ENCODE peak calls at places on chromosome 6, in seven cellular contexts. N is MM.1S, D is kidney, F is HCT116, Q is psoas muscle, T is mammary epithelial cell, V is cardiac muscle cell. Y is an unnamed sample.

GRCh38 chr6:144678844-144679243 is 393.7 kb downstream of the UTRN start:
- DNase-seq in V (peak; percentile 74), N (no peak), D (no peak), T (no peak), F (no peak), Q (no peak), Y (no peak)

GRCh38 chr6:128731249-128732165 is 151.4 kb upstream of the LAMA2 start:
- DNase-seq in F (peak; percentile 40), Q (no peak), D (no peak), N (peak; percentile 35), V (peak; percentile 68), T (peak; percentile 47), Y (no peak)

GRCh38 chr6:108578595-108579038 is 17.9 kb downstream of the FOXO3 start:
- DNase-seq in V (peak; percentile 63), T (no peak), F (no peak), D (no peak), N (no peak), Q (no peak), Y (peak; percentile 44)

GRCh38 chr6:13194852-13195251 is 133.5 kb downstream of the TBC1D7 start:
- DNase-seq in D (no peak), Q (no peak), F (peak; percentile 21), N (peak; percentile 89), V (peak; percentile 85), T (peak; percentile 14), Y (no peak)

GRCh38 chr6:32153252-32153834 is 598 bp upstream of the PPT2 start:
- DNase-seq in F (no peak), V (no peak), Q (peak; percentile 34), N (no peak), T (peak; percentile 13), D (peak; percentile 87), Y (peak; percentile 38)

GRCh38 chr6:40799296-40800020 is 212.3 kb upstream of the LRFN2 start:
- DNase-seq in V (no peak), D (no peak), Q (no peak), N (no peak), T (no peak), F (no peak), Y (no peak)

GRCh38 chr6:127053032-127053908 is 65.2 kb upstream of the RSPO3 start:
- DNase-seq in F (no peak), T (no peak), D (no peak), N (no peak), V (peak; percentile 4), Q (no peak), Y (peak; percentile 39)

GRCh38 chr6:16903470-16903869 is 142.2 kb upstream of the ATXN1 start:
- DNase-seq in Q (no peak), T (no peak), D (no peak), V (peak; percentile 59), N (no peak), F (no peak), Y (no peak)

GRCh38 chr6:109740787-109741186 is 49.7 kb downstream of the FIG4 start:
- DNase-seq in T (no peak), Q (no peak), N (no peak), V (no peak), F (no peak), D (no peak), Y (no peak)

DNA sequence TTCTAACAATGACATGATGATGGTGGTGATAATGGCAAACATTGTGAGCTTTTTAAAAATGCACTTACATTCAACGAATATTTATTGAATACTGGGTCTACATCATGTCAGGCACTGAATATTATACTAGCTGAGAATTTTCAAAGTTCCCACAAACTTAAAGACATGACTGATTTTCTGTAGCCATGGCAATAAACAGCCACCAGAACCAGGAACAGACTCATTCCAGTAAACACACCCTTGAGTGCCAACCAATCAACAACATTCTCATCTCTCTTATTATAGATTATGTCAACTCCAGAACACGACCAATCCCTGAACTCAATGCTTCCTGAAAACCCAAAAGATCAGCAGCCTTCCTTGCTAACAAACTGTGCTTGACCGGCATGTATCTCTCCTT is 212.4 kb upstream of the RUNX2 start:
- DNase-seq in D (no peak), V (peak; percentile 60), N (no peak), T (peak; percentile 22), F (no peak), Q (no peak), Y (peak; percentile 13)
- TF ChIP-seq CTCF in D (no peak), V (no peak), N (no peak), T (no peak), F (no peak), Q (no peak), Y (no peak)

DNA sequence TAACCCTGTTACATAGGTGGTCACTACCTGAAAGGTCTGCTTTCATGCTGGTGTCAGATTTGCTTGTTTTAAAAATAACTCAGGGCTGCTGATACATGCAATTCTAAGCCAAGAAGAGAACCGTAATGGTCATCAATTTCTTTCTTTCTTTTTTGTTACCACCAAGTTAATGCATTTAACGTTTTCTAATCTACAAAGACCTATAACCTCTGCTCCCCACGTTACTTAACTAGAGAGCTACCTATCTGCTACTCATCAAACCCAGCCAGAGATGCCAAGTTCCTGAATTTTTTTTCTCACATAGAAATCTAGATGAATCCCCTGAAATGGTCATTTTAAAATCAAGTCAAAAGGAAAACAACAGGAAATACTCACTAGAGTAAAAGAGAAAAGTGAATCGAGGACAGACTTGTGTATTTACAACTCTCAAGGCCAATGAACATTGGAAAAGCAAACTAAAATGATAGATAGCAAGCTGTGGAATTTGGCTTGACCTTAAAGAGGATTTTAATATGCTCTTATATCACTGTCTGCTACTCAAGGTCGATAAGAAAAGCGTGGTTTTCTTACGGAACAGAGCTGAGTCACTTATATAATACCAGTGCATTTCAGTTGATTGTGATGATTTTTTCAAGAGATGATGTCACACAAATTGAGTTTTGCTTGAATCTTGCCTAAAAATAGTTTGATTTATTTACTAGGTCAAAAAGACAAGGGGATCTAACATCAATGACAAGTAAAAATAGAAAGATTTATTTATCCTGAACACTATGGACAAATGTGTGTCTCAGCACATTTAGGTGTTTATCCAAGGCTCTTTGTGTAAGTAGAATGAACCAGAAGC is 67.9 kb downstream of the SGK1 start:
- DNase-seq in T (no peak), N (peak; percentile 67), Q (no peak), F (no peak), D (no peak), V (peak; percentile 59), Y (peak; percentile 9)
- H3K4me1 ChIP-seq in T (peaks cover 21% of the 10 kb centered on the region), N (peaks cover 53% of the 10 kb centered on the region), Q (peaks cover 40% of the 10 kb centered on the region), F (no peaks in the 10 kb centered on the region), D (peaks cover 5% of the 10 kb centered on the region), V (no peaks in the 10 kb centered on the region), Y (peaks cover 15% of the 10 kb centered on the region)

DNA sequence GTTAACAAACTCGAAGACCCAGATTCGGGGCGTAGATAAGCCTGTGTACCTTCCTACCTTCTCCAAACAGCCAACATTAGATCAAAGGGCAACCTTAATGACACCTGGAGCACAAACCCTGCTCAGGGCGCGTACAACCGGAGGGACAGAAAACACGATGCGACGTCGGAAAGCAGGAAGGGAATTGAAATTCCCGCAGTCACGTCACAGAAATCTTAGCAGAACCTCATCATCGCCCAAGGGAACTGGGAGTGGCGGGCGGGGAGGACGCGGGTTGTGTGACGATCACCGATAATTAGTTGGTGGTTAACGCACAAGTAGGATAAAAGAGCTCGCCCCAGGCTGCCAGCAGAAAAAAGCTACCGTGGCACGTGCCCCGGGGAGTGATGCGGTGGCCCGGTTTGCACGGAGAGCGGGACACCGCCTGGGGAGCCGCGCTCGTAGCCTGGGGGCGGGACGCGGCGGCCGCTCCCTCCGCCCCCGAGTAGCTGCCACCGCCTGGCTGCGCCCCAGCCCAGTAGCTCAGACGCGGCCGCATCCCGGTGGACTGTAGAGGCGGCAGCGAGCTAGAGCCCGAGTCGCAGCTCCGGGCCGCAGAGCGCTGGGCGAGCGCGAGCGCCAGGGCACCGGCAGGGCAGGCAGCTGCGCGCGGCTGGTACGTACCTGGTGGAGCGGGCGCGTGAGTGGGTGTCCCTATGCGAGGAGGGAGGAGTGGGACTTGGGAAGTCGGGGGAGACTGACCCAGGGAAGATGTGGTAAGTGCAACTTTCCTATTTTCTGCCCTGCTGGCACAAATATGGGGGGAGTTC is at the start of gene PKIB:
- DNase-seq in V (peak; percentile 56), Q (peak; percentile 72), F (peak; percentile 75), T (peak; percentile 87), D (peak; percentile 90), N (peak; percentile 86), Y (peak; percentile 67)
- TF ChIP-seq CTCF in V (peak; percentile 31), Q (no peak), F (peak; percentile 51), T (peak; percentile 76), D (peak; percentile 8), N (peak; percentile 25), Y (peak; percentile 80)

GRCh38 chr6:101113468-101114260 is 232.5 kb upstream of the ASCC3 start:
- DNase-seq in V (no peak), D (no peak), Q (no peak), T (no peak), N (no peak), F (no peak), Y (no peak)
- H3K4me1 ChIP-seq in V (peaks cover 9% of the 10 kb centered on the region), D (no peaks in the 10 kb centered on the region), Q (no peaks in the 10 kb centered on the region), T (no peaks in the 10 kb centered on the region), N (no peaks in the 10 kb centered on the region), F (no peaks in the 10 kb centered on the region), Y (peaks cover 5% of the 10 kb centered on the region)

Y was measured in foreskin keratinocyte.